ENCODE peak calls at places on chromosome 13, in nine cellular contexts. Y is A673; Q is GM23248; H is astrocyte of the spinal cord; D is NCI-H1105 treated with DMSO at 0.1 percent for 48 hours; E is lower leg skin; M is stimulated activated CD4-positive, alpha-beta T cell treated with anti-CD3 and anti-CD28 coated beads, Interleukin-4, amount 100 ng/mL, for 24 hours; F is fibroblast of lung; T is HFFc6. Z is an unnamed sample.

GRCh38 chr13:36456577-36456976 is 24.3 kb downstream of the CCNA1 start:
- DNase-seq in H (no peak), D (no peak), Q (no peak), M (no peak), F (no peak), E (no peak), T (no peak), Y (no peak), Z (no peak)

GRCh38 chr13:98541701-98542203 is 35.2 kb downstream of the STK24 start:
- DNase-seq in D (no peak), Q (peak; percentile 63), F (no peak), T (peak; percentile 40), E (no peak), Y (no peak), M (no peak), H (no peak), Z (no peak)

GRCh38 chr13:78806457-78806856 is 147.5 kb upstream of the OBI1 start:
- DNase-seq in D (no peak), H (no peak), T (peak; percentile 5), F (no peak), Y (peak; percentile 38), Q (peak; percentile 28), M (no peak), E (no peak), Z (no peak)

GRCh38 chr13:24683833-24684599 is 3.8 kb downstream of the ATP12A start:
- DNase-seq in F (no peak), M (peak; percentile 62), E (no peak), Q (peak; percentile 70), H (peak; percentile 11), D (peak; percentile 40), T (no peak), Y (peak; percentile 79), Z (no peak)

GRCh38 chr13:35702316-35702715 is 225.8 kb upstream of the MAB21L1 start:
- DNase-seq in E (no peak), Y (no peak), Q (no peak), T (no peak), F (no peak), M (no peak), D (no peak), H (no peak), Z (no peak)

GRCh38 chr13:102190930-102191329 is 210.9 kb downstream of the FGF14 start:
- DNase-seq in H (no peak), Q (no peak), T (no peak), E (no peak), Y (no peak), M (no peak), F (no peak), D (no peak), Z (no peak)

GRCh38 chr13:21638319-21639282 is 32.3 kb upstream of the FGF9 start:
- DNase-seq in Y (peak; percentile 35), H (peak; percentile 21), F (no peak), Q (peak; percentile 29), E (peak; percentile 18), T (peak; percentile 40), M (peak; percentile 29), D (peak; percentile 43), Z (no peak)

GRCh38 chr13:113169277-113170272 is 11.1 kb downstream of the PROZ start:
- DNase-seq in E (no peak), H (no peak), Y (no peak), D (no peak), M (no peak), F (no peak), T (no peak), Q (no peak), Z (no peak)

GRCh38 chr13:101127741-101128353 is 288.5 kb downstream of the NALCN start:
- DNase-seq in F (peak; percentile 27), T (peak; percentile 37), D (peak; percentile 40), Q (peak; percentile 66), M (peak; percentile 12), H (peak; percentile 67), E (no peak), Y (peak; percentile 71), Z (no peak)

GRCh38 chr13:107906131-107906530 is 309.2 kb downstream of the LIG4 start:
- DNase-seq in Y (peak; percentile 12), F (no peak), E (no peak), T (no peak), D (no peak), Q (no peak), M (no peak), H (no peak), Z (no peak)

GRCh38 chr13:41654800-41655199 is 197.4 kb downstream of the RGCC start:
- DNase-seq in M (no peak), F (no peak), E (no peak), Q (no peak), H (no peak), D (no peak), Y (no peak), T (no peak), Z (no peak)

GRCh38 chr13:47705185-47705584 is 295.9 kb downstream of the SUCLA2 start:
- DNase-seq in D (no peak), T (no peak), M (no peak), F (peak; percentile 16), Y (no peak), H (peak; percentile 13), E (no peak), Q (no peak), Z (no peak)

GRCh38 chr13:75324413-75324940 is 157.5 kb downstream of the TBC1D4 start:
- DNase-seq in D (no peak), E (no peak), Y (no peak), T (no peak), H (no peak), F (peak; percentile 9), Q (no peak), M (no peak), Z (no peak)

GRCh38 chr13:77918391-77919261 is at the start of gene EDNRB:
- DNase-seq in H (peak; percentile 43), T (no peak), M (no peak), Q (peak; percentile 62), Y (peak; percentile 81), E (peak; percentile 22), F (peak; percentile 38), D (no peak), Z (peak; percentile 64)

GRCh38 chr13:69565334-69565733 is 542.3 kb upstream of the ATXN8OS start:
- DNase-seq in D (no peak), Y (peak; percentile 43), Q (peak; percentile 10), E (no peak), T (peak; percentile 0), F (peak; percentile 79), M (no peak), H (peak; percentile 67), Z (no peak)